ENCODE peak calls at places on chromosomes 3 and 15, in four cellular contexts. One of them, this sample, is unnamed.

GRCh38 chr15:40106203-40107161 is 2.2 kb downstream of the BMF start:
- DNase-seq in GM06990: peak; percentile 73
- DNase-seq in epithelial cell of esophagus: peak; percentile 92
- DNase-seq in OCI-LY7: peak; percentile 67
- DNase-seq in this sample: peak; percentile 83

GRCh38 chr15:90442423-90442822 is 54.4 kb downstream of the IQGAP1 start:
- DNase-seq in GM06990: no peak
- DNase-seq in OCI-LY7: no peak
- DNase-seq in epithelial cell of esophagus: peak; percentile 28
- DNase-seq in this sample: no peak

GRCh38 chr3:53846851-53847155 is 435 bp downstream of the IL17RB start:
- DNase-seq in GM06990: no peak
- DNase-seq in epithelial cell of esophagus: no peak
- DNase-seq in OCI-LY7: no peak
- DNase-seq in this sample: no peak

GRCh38 chr15:94206463-94207167 is 24.7 kb upstream of the MCTP2 start:
- DNase-seq in OCI-LY7: no peak
- DNase-seq in GM06990: no peak
- DNase-seq in epithelial cell of esophagus: peak; percentile 90
- DNase-seq in this sample: no peak

GRCh38 chr3:188760408-188760807 is 411.4 kb upstream of the TPRG1 start:
- DNase-seq in OCI-LY7: no peak
- DNase-seq in epithelial cell of esophagus: peak; percentile 88
- DNase-seq in GM06990: no peak
- DNase-seq in this sample: no peak

GRCh38 chr15:85793641-85794597 is 806 bp downstream of the KLHL25 start:
- DNase-seq in OCI-LY7: peak; percentile 50
- DNase-seq in epithelial cell of esophagus: peak; percentile 27
- DNase-seq in GM06990: peak; percentile 62
- DNase-seq in this sample: no peak

GRCh38 chr3:39329493-39329892 is at the start of gene CCR8:
- DNase-seq in epithelial cell of esophagus: no peak
- DNase-seq in GM06990: no peak
- DNase-seq in OCI-LY7: no peak
- DNase-seq in this sample: no peak

GRCh38 chr15:77606142-77607034 is 26.3 kb downstream of the LINGO1 start:
- DNase-seq in epithelial cell of esophagus: no peak
- DNase-seq in GM06990: no peak
- DNase-seq in OCI-LY7: no peak
- DNase-seq in this sample: no peak

GRCh38 chr3:184780981-184781515 is 30.9 kb upstream of the VPS8 start:
- DNase-seq in epithelial cell of esophagus: no peak
- DNase-seq in OCI-LY7: no peak
- DNase-seq in GM06990: no peak
- DNase-seq in this sample: no peak

GRCh38 chr3:76873509-76874242 is 166.2 kb upstream of the ROBO2 start:
- DNase-seq in GM06990: no peak
- DNase-seq in OCI-LY7: no peak
- DNase-seq in epithelial cell of esophagus: no peak
- DNase-seq in this sample: no peak

GRCh38 chr3:195524171-195524896 is 18.8 kb downstream of the PPP1R2 start:
- DNase-seq in GM06990: no peak
- DNase-seq in OCI-LY7: no peak
- DNase-seq in epithelial cell of esophagus: no peak
- DNase-seq in this sample: no peak

GRCh38 chr15:94247789-94248638 is 16.7 kb downstream of the MCTP2 start:
- DNase-seq in GM06990: no peak
- DNase-seq in OCI-LY7: no peak
- DNase-seq in epithelial cell of esophagus: no peak
- DNase-seq in this sample: no peak

GRCh38 chr3:52671676-52672075 is 14.0 kb downstream of the PBRM1 start:
- DNase-seq in OCI-LY7: no peak
- DNase-seq in epithelial cell of esophagus: peak; percentile 12
- DNase-seq in GM06990: no peak
- DNase-seq in this sample: no peak

GRCh38 chr15:64232400-64232799 is 69.6 kb upstream of the PPIB start:
- DNase-seq in GM06990: no peak
- DNase-seq in epithelial cell of esophagus: peak; percentile 53
- DNase-seq in OCI-LY7: no peak
- DNase-seq in this sample: no peak

GRCh38 chr15:93200448-93201226 is 111.6 kb upstream of the RGMA start:
- DNase-seq in GM06990: no peak
- DNase-seq in epithelial cell of esophagus: no peak
- DNase-seq in OCI-LY7: no peak
- DNase-seq in this sample: no peak

GRCh38 chr3:59818033-59818936 is 768.5 kb upstream of the CFAP20DC start:
- DNase-seq in epithelial cell of esophagus: peak; percentile 96
- DNase-seq in OCI-LY7: no peak
- DNase-seq in GM06990: no peak
- DNase-seq in this sample: no peak

GRCh38 chr15:65086680-65087111 is 10.2 kb downstream of the KBTBD13 start:
- DNase-seq in epithelial cell of esophagus: peak; percentile 41
- DNase-seq in OCI-LY7: peak; percentile 21
- DNase-seq in GM06990: no peak
- DNase-seq in this sample: no peak

GRCh38 chr3:101036213-101036618 is 43.0 kb upstream of the ABI3BP start:
- DNase-seq in OCI-LY7: no peak
- DNase-seq in GM06990: no peak
- DNase-seq in epithelial cell of esophagus: peak; percentile 95
- DNase-seq in this sample: no peak

GRCh38 chr3:120560304-120561250 is 35.6 kb upstream of the NDUFB4 start:
- DNase-seq in epithelial cell of esophagus: no peak
- DNase-seq in GM06990: no peak
- DNase-seq in OCI-LY7: no peak
- DNase-seq in this sample: no peak

GRCh38 chr15:36877294-36877693 is 223.1 kb downstream of the MEIS2 start:
- DNase-seq in OCI-LY7: no peak
- DNase-seq in epithelial cell of esophagus: no peak
- DNase-seq in GM06990: no peak
- DNase-seq in this sample: peak; percentile 10

DNA sequence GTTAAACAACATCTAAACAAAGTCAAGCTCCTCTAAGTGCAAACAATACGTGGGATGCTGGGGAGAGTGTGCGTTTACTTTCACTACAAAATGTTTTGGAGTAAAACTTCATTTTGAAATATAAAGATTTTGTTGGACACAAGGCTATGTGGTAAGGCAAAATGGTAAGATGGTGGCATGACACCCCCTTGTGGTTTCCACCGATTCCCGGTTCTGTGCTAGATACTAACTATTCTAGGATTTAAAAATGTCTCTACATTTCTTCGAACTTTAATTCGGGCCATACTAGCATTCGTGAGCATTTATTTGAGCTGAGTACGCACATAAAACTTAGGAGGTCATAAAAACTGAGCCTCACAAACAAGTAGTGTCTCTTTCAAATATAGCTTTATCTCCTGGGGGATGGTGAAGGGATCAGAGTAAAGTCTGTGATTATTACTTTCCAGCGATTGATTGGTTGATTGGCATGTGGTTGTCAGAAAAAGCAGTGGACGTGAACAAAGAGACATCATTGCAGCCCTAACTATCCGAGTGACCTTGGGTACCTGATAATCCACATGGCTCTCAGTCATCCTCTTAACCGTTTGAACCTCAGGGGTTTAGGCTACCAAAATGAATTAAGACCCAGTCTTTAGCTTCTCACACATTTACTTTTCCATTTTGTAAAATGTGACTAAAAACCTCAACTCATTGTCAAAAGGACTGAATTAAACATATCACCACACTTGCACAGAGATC is 1.1 kb upstream of the ZNF639 start:
- DNase-seq in epithelial cell of esophagus: peak; percentile 52
- DNase-seq in GM06990: no peak
- DNase-seq in OCI-LY7: peak; percentile 61
- DNase-seq in this sample: no peak
- TF ChIP-seq CTCF in epithelial cell of esophagus: peak; percentile 47
- TF ChIP-seq CTCF in GM06990: peak; percentile 38
- TF ChIP-seq CTCF in OCI-LY7: peak; percentile 83
- TF ChIP-seq CTCF in this sample: peak; percentile 39

GRCh38 chr15:30992073-30992363 is 590 bp upstream of the MTMR10 start:
- DNase-seq in OCI-LY7: no peak
- DNase-seq in GM06990: no peak
- DNase-seq in epithelial cell of esophagus: peak; percentile 39
- DNase-seq in this sample: no peak

GRCh38 chr15:30992465-30992864 is 1.0 kb upstream of the MTMR10 start:
- DNase-seq in epithelial cell of esophagus: peak; percentile 16
- DNase-seq in OCI-LY7: peak; percentile 21
- DNase-seq in GM06990: no peak
- DNase-seq in this sample: no peak

GRCh38 chr15:30999729-31000128 is 8.3 kb upstream of the MTMR10 start:
- DNase-seq in GM06990: no peak
- DNase-seq in epithelial cell of esophagus: no peak
- DNase-seq in OCI-LY7: no peak
- DNase-seq in this sample: no peak

GRCh38 chr15:31001702-31002101 is 10.3 kb upstream of the MTMR10 start:
- DNase-seq in epithelial cell of esophagus: peak; percentile 80
- DNase-seq in GM06990: no peak
- DNase-seq in OCI-LY7: no peak
- DNase-seq in this sample: no peak

DNA sequence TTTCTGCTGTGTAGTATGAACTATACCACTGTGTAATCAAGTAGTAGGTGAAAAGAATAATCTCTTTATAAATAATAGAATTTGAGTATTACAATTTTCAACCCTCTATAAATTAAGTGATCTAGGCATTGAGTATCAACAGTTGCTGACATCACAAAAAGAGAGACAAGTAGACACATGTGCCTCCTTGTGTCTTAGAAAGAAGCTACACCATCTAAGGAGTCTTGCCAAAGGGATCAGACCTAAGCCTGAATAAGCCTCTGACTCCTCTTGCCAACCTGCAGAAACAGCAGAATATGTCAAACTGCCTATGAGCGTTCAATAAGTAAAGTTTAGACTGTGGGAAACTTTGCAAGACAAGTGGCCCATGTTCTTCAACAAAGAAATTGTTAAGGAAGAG is 5.8 kb upstream of the MTMR10 start:
- DNase-seq in GM06990: no peak
- DNase-seq in OCI-LY7: no peak
- DNase-seq in epithelial cell of esophagus: peak; percentile 78
- DNase-seq in this sample: no peak
- TF ChIP-seq CTCF in GM06990: no peak
- TF ChIP-seq CTCF in OCI-LY7: no peak
- TF ChIP-seq CTCF in epithelial cell of esophagus: peak; percentile 47
- TF ChIP-seq CTCF in this sample: no peak

GRCh38 chr3:122943828-122944190 is 83.8 kb downstream of the SEMA5B start:
- DNase-seq in OCI-LY7: no peak
- DNase-seq in epithelial cell of esophagus: no peak
- DNase-seq in GM06990: no peak
- DNase-seq in this sample: no peak

GRCh38 chr3:122942937-122943827 is 84.4 kb downstream of the SEMA5B start:
- DNase-seq in epithelial cell of esophagus: peak; percentile 72
- DNase-seq in GM06990: peak; percentile 46
- DNase-seq in OCI-LY7: peak; percentile 36
- DNase-seq in this sample: peak; percentile 70

GRCh38 chr3:122942241-122942640 is 85.3 kb downstream of the SEMA5B start:
- DNase-seq in OCI-LY7: no peak
- DNase-seq in GM06990: no peak
- DNase-seq in epithelial cell of esophagus: peak; percentile 72
- DNase-seq in this sample: no peak

GRCh38 chr3:122940628-122941086 is 86.9 kb downstream of the SEMA5B start:
- DNase-seq in OCI-LY7: no peak
- DNase-seq in GM06990: no peak
- DNase-seq in epithelial cell of esophagus: no peak
- DNase-seq in this sample: no peak

DNA sequence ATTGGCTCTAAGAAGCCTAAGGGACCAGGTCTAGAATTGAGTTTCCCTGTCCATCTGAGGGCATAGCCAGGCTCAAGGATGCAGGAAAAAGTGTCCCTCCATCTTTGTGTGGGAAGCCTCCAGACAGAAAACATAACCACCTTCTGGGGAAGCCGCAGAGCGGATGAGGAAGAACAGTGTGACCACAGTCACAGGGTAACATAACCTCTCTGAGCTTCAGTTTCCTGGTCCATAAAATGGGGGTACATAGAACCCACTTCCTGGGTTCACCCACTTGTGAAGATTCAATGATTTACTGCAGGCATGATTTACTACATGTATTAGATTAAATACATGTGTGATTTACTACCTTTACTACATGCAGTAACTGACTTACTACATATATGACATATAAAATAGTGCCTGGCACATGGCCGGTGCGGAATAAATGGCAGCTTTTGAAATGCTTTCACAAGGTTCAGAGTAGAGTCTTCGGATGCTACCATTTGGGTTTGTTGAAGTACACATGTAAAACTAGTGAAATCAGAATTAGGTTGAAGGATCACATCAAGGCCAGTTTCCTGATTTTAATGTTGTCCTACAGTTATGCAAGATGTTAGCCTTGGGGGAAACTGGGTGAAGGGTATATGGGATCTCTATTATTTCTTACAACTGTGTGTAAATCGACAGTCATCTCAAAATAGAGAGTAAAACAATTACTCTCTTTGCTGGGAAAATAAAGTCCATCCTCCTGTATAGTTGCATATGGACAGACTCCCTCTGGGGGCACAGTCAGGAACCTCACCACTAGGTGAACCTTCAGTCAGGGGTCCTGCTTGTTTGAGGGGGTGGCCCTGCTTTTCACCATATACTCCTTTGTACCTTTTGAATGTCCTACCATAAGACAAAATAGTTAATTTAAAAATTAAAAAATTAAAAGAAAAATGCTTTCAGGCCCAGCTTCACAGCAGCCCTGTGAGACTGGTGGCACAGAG is 86.0 kb downstream of the SEMA5B start:
- DNase-seq in GM06990: no peak
- DNase-seq in OCI-LY7: peak; percentile 17
- DNase-seq in epithelial cell of esophagus: no peak
- DNase-seq in this sample: no peak
- TF ChIP-seq CTCF in GM06990: peak; percentile 22
- TF ChIP-seq CTCF in OCI-LY7: peak; percentile 58
- TF ChIP-seq CTCF in epithelial cell of esophagus: peak; percentile 38
- TF ChIP-seq CTCF in this sample: peak; percentile 28

GRCh38 chr3:183224581-183224980 is 28.5 kb upstream of the B3GNT5 start:
- DNase-seq in epithelial cell of esophagus: no peak
- DNase-seq in OCI-LY7: no peak
- DNase-seq in GM06990: no peak
- DNase-seq in this sample: no peak

GRCh38 chr3:183229177-183229576 is 23.9 kb upstream of the B3GNT5 start:
- DNase-seq in OCI-LY7: no peak
- DNase-seq in GM06990: no peak
- DNase-seq in epithelial cell of esophagus: no peak
- DNase-seq in this sample: no peak

GRCh38 chr3:183230826-183231225 is 22.2 kb upstream of the B3GNT5 start:
- DNase-seq in OCI-LY7: no peak
- DNase-seq in GM06990: no peak
- DNase-seq in epithelial cell of esophagus: no peak
- DNase-seq in this sample: no peak

GRCh38 chr3:183226333-183226732 is 26.7 kb upstream of the B3GNT5 start:
- DNase-seq in GM06990: no peak
- DNase-seq in epithelial cell of esophagus: no peak
- DNase-seq in OCI-LY7: no peak
- DNase-seq in this sample: no peak

DNA sequence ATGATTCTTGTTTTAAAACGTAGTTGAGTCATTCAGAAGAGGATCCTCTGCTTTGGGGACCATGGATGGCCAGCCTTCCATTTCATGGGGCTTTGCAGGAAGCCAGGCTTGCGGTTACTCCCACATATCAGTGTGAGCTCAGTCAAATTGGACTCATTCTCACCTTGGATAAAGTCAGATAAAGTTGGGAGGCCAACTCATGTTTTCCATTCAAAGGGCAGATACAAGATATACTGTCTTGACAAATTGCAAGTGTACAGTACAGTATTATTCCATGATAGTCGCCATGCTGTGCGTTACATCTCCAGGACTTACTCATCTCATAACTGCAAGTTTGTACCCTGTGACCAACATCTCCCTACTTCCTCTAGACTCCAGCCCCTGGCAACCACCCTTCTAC is 25.5 kb upstream of the B3GNT5 start:
- DNase-seq in OCI-LY7: no peak
- DNase-seq in GM06990: no peak
- DNase-seq in epithelial cell of esophagus: no peak
- DNase-seq in this sample: no peak
- TF ChIP-seq CTCF in OCI-LY7: no peak
- TF ChIP-seq CTCF in GM06990: no peak
- TF ChIP-seq CTCF in epithelial cell of esophagus: no peak
- TF ChIP-seq CTCF in this sample: no peak

This sample was measured in GM13977.